ENCODE peak calls at places on chromosomes 5 and 9, in ten cellular contexts. P, E, L, X, T, J, D, Q, Z and I are unnamed samples.

GRCh38 chr5:38807570-38808461 is 38.0 kb upstream of the OSMR start:
- DNase-seq in P (peak), E (no peak), L (no peak), X (no peak), T (no peak), J (no peak), D (no peak), Q (no peak), Z (no peak), I (no peak)

GRCh38 chr5:173916233-173916632 is 28.1 kb downstream of the CPEB4 start:
- DNase-seq in P (no peak), E (no peak), L (no peak), X (no peak), T (no peak), J (no peak), D (no peak), Q (no peak), Z (no peak), I (no peak)

GRCh38 chr5:472076-472655 is 29.2 kb downstream of the EXOC3 start:
- DNase-seq in P (peak), E (no peak), L (peak), X (no peak), T (no peak), J (no peak), D (no peak), Q (peak), Z (no peak), I (no peak)

GRCh38 chr9:69066955-69067354 is 31.4 kb downstream of the FXN start:
- DNase-seq in P (no peak), E (no peak), L (no peak), X (no peak), T (no peak), J (no peak), D (peak), Q (no peak), Z (no peak), I (no peak)

GRCh38 chr5:135448796-135449507 is 1.8 kb upstream of the DCANP1 start:
- DNase-seq in P (peak), E (no peak), L (no peak), X (no peak), T (no peak), J (no peak), D (no peak), Q (no peak), Z (no peak), I (no peak)

GRCh38 chr5:134784946-134785620 is 26.5 kb downstream of the DDX46 start:
- DNase-seq in P (peak), E (no peak), L (no peak), X (no peak), T (no peak), J (no peak), D (no peak), Q (no peak), Z (no peak), I (no peak)

GRCh38 chr5:67996596-67996995 is 219.0 kb upstream of the PIK3R1 start:
- DNase-seq in P (no peak), E (no peak), L (no peak), X (no peak), T (no peak), J (peak), D (no peak), Q (no peak), Z (no peak), I (no peak)

GRCh38 chr9:12708562-12709298 is 15.5 kb downstream of the TYRP1 start:
- DNase-seq in P (peak), E (no peak), L (no peak), X (no peak), T (no peak), J (no peak), D (no peak), Q (no peak), Z (no peak), I (no peak)

GRCh38 chr5:75058986-75059508 is 6.7 kb upstream of the GCNT4 start:
- DNase-seq in P (no peak), E (no peak), L (peak), X (no peak), T (no peak), J (no peak), D (no peak), Q (no peak), Z (no peak), I (no peak)

GRCh38 chr9:131049829-131050715 is 41.1 kb downstream of the LAMC3 start:
- DNase-seq in P (peak), E (no peak), L (no peak), X (no peak), T (no peak), J (no peak), D (peak), Q (no peak), Z (no peak), I (no peak)

GRCh38 chr9:137318565-137318964 is 16.5 kb upstream of the NRARP start:
- DNase-seq in P (no peak), E (no peak), L (no peak), X (no peak), T (no peak), J (no peak), D (no peak), Q (peak), Z (no peak), I (no peak)

GRCh38 chr5:150067405-150067960 is 18.9 kb downstream of the CSF1R start:
- DNase-seq in P (no peak), E (no peak), L (no peak), X (no peak), T (no peak), J (no peak), D (no peak), Q (peak), Z (no peak), I (no peak)

GRCh38 chr5:68795190-68795589 is 298.6 kb upstream of the SLC30A5 start:
- DNase-seq in P (no peak), E (no peak), L (no peak), X (no peak), T (no peak), J (no peak), D (no peak), Q (no peak), Z (no peak), I (no peak)

GRCh38 chr5:96079075-96079474 is 117.4 kb upstream of the ELL2 start:
- DNase-seq in P (peak), E (no peak), L (no peak), X (no peak), T (peak), J (no peak), D (no peak), Q (no peak), Z (no peak), I (peak)

GRCh38 chr5:111691914-111692313 is 65.1 kb downstream of the NREP start:
- DNase-seq in P (no peak), E (no peak), L (no peak), X (no peak), T (no peak), J (no peak), D (no peak), Q (no peak), Z (no peak), I (no peak)

GRCh38 chr5:137695651-137696428 is 40.0 kb downstream of the KLHL3 start:
- DNase-seq in P (no peak), E (peak), L (no peak), X (no peak), T (no peak), J (no peak), D (no peak), Q (no peak), Z (no peak), I (no peak)

GRCh38 chr5:180790524-180790923 is 12.1 kb downstream of the MGAT1 start:
- DNase-seq in P (no peak), E (no peak), L (no peak), X (no peak), T (no peak), J (no peak), D (no peak), Q (no peak), Z (no peak), I (no peak)

GRCh38 chr5:28301676-28302075 is 1263.3 kb upstream of the CDH9 start:
- DNase-seq in P (peak), E (no peak), L (no peak), X (no peak), T (no peak), J (no peak), D (peak), Q (no peak), Z (no peak), I (no peak)

GRCh38 chr5:57671371-57671770 is 188.8 kb upstream of the ACTBL2 start:
- DNase-seq in P (no peak), E (no peak), L (no peak), X (no peak), T (no peak), J (no peak), D (no peak), Q (no peak), Z (no peak), I (no peak)

GRCh38 chr5:126056851-126057622 is 366.2 kb upstream of the GRAMD2B start:
- DNase-seq in P (no peak), E (no peak), L (no peak), X (no peak), T (no peak), J (no peak), D (peak), Q (no peak), Z (no peak), I (no peak)

GRCh38 chr5:109485030-109485429 is 75.3 kb upstream of the PJA2 start:
- DNase-seq in P (peak), E (no peak), L (peak), X (no peak), T (no peak), J (peak), D (no peak), Q (peak), Z (no peak), I (no peak)